ENCODE peak calls at places on chromosome 2, in nine cellular contexts. B, N, D, I, F, Q, A, K and C are unnamed samples.

GRCh38 chr2:159290289-159290907 is 3.9 kb upstream of the WDSUB1 start:
- DNase-seq in B (peak), N (peak), D (peak), I (no peak), F (no peak), Q (no peak), A (no peak), K (no peak), C (no peak)

GRCh38 chr2:204477358-204477950 is 67.8 kb upstream of the PARD3B start:
- DNase-seq in B (no peak), N (no peak), D (no peak), I (no peak), F (no peak), Q (no peak), A (peak), K (no peak), C (no peak)

GRCh38 chr2:457287-457686 is 169.4 kb upstream of the ALKAL2 start:
- DNase-seq in B (no peak), N (no peak), D (no peak), I (no peak), F (no peak), Q (no peak), A (no peak), K (no peak), C (no peak)

GRCh38 chr2:127516031-127516430 is 10.3 kb downstream of the IWS1 start:
- DNase-seq in B (no peak), N (peak), D (no peak), I (no peak), F (no peak), Q (no peak), A (no peak), K (peak), C (no peak)

GRCh38 chr2:59233448-59233847 is 992.3 kb upstream of the FANCL start:
- DNase-seq in B (no peak), N (no peak), D (peak), I (no peak), F (no peak), Q (no peak), A (no peak), K (no peak), C (no peak)

GRCh38 chr2:23492941-23493340 is 108.0 kb downstream of the KLHL29 start:
- DNase-seq in B (peak), N (no peak), D (peak), I (peak), F (no peak), Q (no peak), A (no peak), K (no peak), C (no peak)

GRCh38 chr2:179031731-179032408 is 18.1 kb downstream of the CCDC141 start:
- DNase-seq in B (no peak), N (no peak), D (no peak), I (no peak), F (peak), Q (no peak), A (no peak), K (no peak), C (no peak)

GRCh38 chr2:75640621-75641121 is 5.9 kb upstream of the MRPL19 start:
- DNase-seq in B (peak), N (peak), D (peak), I (peak), F (peak), Q (peak), A (peak), K (peak), C (peak)

GRCh38 chr2:36597003-36597531 is 901 bp downstream of the FEZ2 start:
- DNase-seq in B (no peak), N (peak), D (no peak), I (no peak), F (no peak), Q (no peak), A (no peak), K (no peak), C (no peak)

GRCh38 chr2:96144481-96145027 is 686 bp downstream of the DUSP2 start:
- DNase-seq in B (peak), N (no peak), D (peak), I (peak), F (peak), Q (peak), A (no peak), K (no peak), C (no peak)

GRCh38 chr2:67797801-67798535 is 264.8 kb downstream of the C1D start:
- DNase-seq in B (peak), N (peak), D (peak), I (no peak), F (no peak), Q (no peak), A (no peak), K (no peak), C (no peak)

GRCh38 chr2:102070058-102070642 is 72.4 kb upstream of the IL1R1 start:
- DNase-seq in B (no peak), N (peak), D (no peak), I (no peak), F (no peak), Q (no peak), A (no peak), K (peak), C (no peak)

GRCh38 chr2:127074358-127074757 is 32.6 kb downstream of the BIN1 start:
- DNase-seq in B (no peak), N (no peak), D (no peak), I (no peak), F (no peak), Q (no peak), A (no peak), K (peak), C (no peak)

GRCh38 chr2:14756122-14756541 is 123.6 kb downstream of the LRATD1 start:
- DNase-seq in B (no peak), N (no peak), D (peak), I (no peak), F (no peak), Q (no peak), A (no peak), K (no peak), C (no peak)

GRCh38 chr2:181356526-181356925 is 100.7 kb upstream of the ITGA4 start:
- DNase-seq in B (no peak), N (no peak), D (no peak), I (no peak), F (no peak), Q (no peak), A (no peak), K (no peak), C (no peak)

GRCh38 chr2:185984670-185985069 is 246.1 kb downstream of the FSIP2 start:
- DNase-seq in B (no peak), N (peak), D (peak), I (no peak), F (no peak), Q (no peak), A (no peak), K (no peak), C (no peak)

GRCh38 chr2:65057391-65058052 is 1.3 kb downstream of the CEP68 start:
- DNase-seq in B (no peak), N (peak), D (peak), I (no peak), F (peak), Q (no peak), A (no peak), K (no peak), C (no peak)

GRCh38 chr2:132608222-132608795 is 61.7 kb downstream of the LYPD1 start:
- DNase-seq in B (no peak), N (no peak), D (no peak), I (no peak), F (no peak), Q (no peak), A (no peak), K (no peak), C (no peak)

GRCh38 chr2:207805566-207806226 is 36.0 kb upstream of the FZD5 start:
- DNase-seq in B (peak), N (no peak), D (peak), I (no peak), F (no peak), Q (no peak), A (no peak), K (no peak), C (no peak)

GRCh38 chr2:150274108-150274507 is 213.4 kb downstream of the RND3 start:
- DNase-seq in B (peak), N (no peak), D (no peak), I (no peak), F (no peak), Q (no peak), A (no peak), K (no peak), C (no peak)

GRCh38 chr2:128490321-128490720 is 171.7 kb upstream of the HS6ST1 start:
- DNase-seq in B (no peak), N (no peak), D (no peak), I (no peak), F (no peak), Q (no peak), A (no peak), K (no peak), C (no peak)

GRCh38 chr2:40281021-40281940 is 170.6 kb downstream of the SLC8A1 start:
- DNase-seq in B (peak), N (peak), D (peak), I (peak), F (no peak), Q (no peak), A (peak), K (no peak), C (no peak)

GRCh38 chr2:27792759-27793158 is 21.2 kb downstream of the MRPL33 start:
- DNase-seq in B (no peak), N (peak), D (no peak), I (no peak), F (no peak), Q (no peak), A (no peak), K (no peak), C (no peak)

GRCh38 chr2:64296150-64296500 is 151.9 kb upstream of the PELI1 start:
- DNase-seq in B (no peak), N (no peak), D (no peak), I (no peak), F (no peak), Q (no peak), A (no peak), K (no peak), C (no peak)

GRCh38 chr2:189163889-189164288 is 15.7 kb downstream of the COL5A2 start:
- DNase-seq in B (no peak), N (peak), D (no peak), I (no peak), F (no peak), Q (no peak), A (no peak), K (no peak), C (no peak)

GRCh38 chr2:24359701-24360049 is 661 bp downstream of the ITSN2 start:
- DNase-seq in B (peak), N (no peak), D (peak), I (peak), F (no peak), Q (peak), A (no peak), K (peak), C (peak)

GRCh38 chr2:10186868-10187535 is 64.5 kb downstream of the RRM2 start:
- DNase-seq in B (no peak), N (no peak), D (no peak), I (no peak), F (no peak), Q (no peak), A (no peak), K (no peak), C (no peak)

GRCh38 chr2:32262105-32262504 is 2.6 kb downstream of the NLRC4 start:
- DNase-seq in B (no peak), N (no peak), D (no peak), I (no peak), F (no peak), Q (no peak), A (no peak), K (no peak), C (no peak)

GRCh38 chr2:72847916-72848315 is 22.1 kb upstream of the EXOC6B start:
- DNase-seq in B (no peak), N (no peak), D (no peak), I (no peak), F (no peak), Q (no peak), A (no peak), K (no peak), C (no peak)

GRCh38 chr2:120360307-120360855 is 14.4 kb downstream of the INHBB start:
- DNase-seq in B (no peak), N (no peak), D (no peak), I (no peak), F (no peak), Q (no peak), A (peak), K (no peak), C (no peak)

GRCh38 chr2:118148809-118149208 is 60.5 kb downstream of the INSIG2 start:
- DNase-seq in B (no peak), N (peak), D (peak), I (peak), F (no peak), Q (no peak), A (no peak), K (no peak), C (no peak)

GRCh38 chr2:176507736-176508135 is 238.5 kb downstream of the MTX2 start:
- DNase-seq in B (no peak), N (peak), D (no peak), I (no peak), F (no peak), Q (no peak), A (no peak), K (no peak), C (no peak)

GRCh38 chr2:70534183-70534836 is 19.3 kb downstream of the TGFA start:
- DNase-seq in B (no peak), N (no peak), D (no peak), I (no peak), F (no peak), Q (no peak), A (no peak), K (no peak), C (no peak)
- TF ChIP-seq CTCF in B (no peak), N (no peak), D (no peak), I (no peak), F (no peak), Q (no peak), A (no peak), K (no peak), C (no peak)

GRCh38 chr2:234249006-234249405 is 198.5 kb downstream of the SPP2 start:
- DNase-seq in B (no peak), N (no peak), D (no peak), I (no peak), F (no peak), Q (no peak), A (no peak), K (no peak), C (no peak)
- TF ChIP-seq CTCF in B (no peak), N (no peak), D (peak), I (no peak), F (no peak), Q (no peak), A (no peak), K (no peak), C (no peak)

GRCh38 chr2:199710551-199710950 is 140.4 kb downstream of the FTCDNL1 start:
- DNase-seq in B (no peak), N (no peak), D (no peak), I (no peak), F (no peak), Q (no peak), A (no peak), K (no peak), C (no peak)
- TF ChIP-seq CTCF in B (no peak), N (no peak), D (no peak), I (no peak), F (no peak), Q (no peak), A (no peak), K (no peak), C (no peak)

GRCh38 chr2:149040451-149040850 is 2.0 kb downstream of the LYPD6B start:
- DNase-seq in B (no peak), N (peak), D (peak), I (no peak), F (peak), Q (peak), A (no peak), K (no peak), C (peak)
- TF ChIP-seq CTCF in B (no peak), N (peak), D (peak), I (peak), F (peak), Q (peak), A (peak), K (no peak), C (peak)

GRCh38 chr2:196718796-196719564 is 79.5 kb downstream of the CCDC150 start:
- DNase-seq in B (no peak), N (peak), D (no peak), I (no peak), F (no peak), Q (peak), A (no peak), K (peak), C (peak)

GRCh38 chr2:196725218-196725617 is 74.3 kb downstream of the GTF3C3 start:
- DNase-seq in B (no peak), N (no peak), D (no peak), I (no peak), F (no peak), Q (no peak), A (peak), K (no peak), C (no peak)

GRCh38 chr2:196718394-196718793 is 78.9 kb downstream of the CCDC150 start:
- DNase-seq in B (no peak), N (peak), D (no peak), I (no peak), F (no peak), Q (no peak), A (no peak), K (no peak), C (no peak)

DNA sequence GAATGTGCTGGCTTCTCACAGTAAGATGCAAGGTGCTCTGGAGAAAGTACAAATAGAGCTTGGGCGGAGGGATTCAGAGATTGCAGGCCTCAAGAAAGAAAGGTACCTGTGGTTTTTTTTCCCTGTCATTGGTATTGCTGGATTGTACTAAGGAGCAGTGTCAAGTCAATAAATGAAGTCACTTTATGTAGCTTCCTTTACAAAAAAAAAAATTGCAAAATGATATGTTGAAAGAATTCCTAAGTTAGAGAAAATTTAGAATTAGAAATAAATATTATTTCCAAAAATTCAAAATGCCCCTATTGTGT is 80.0 kb downstream of the GTF3C3 start:
- DNase-seq in B (no peak), N (no peak), D (no peak), I (no peak), F (no peak), Q (no peak), A (no peak), K (no peak), C (no peak)
- TF ChIP-seq CTCF in B (no peak), N (no peak), D (no peak), I (no peak), F (no peak), Q (no peak), A (no peak), K (no peak), C (no peak)

GRCh38 chr2:199485732-199486335 is 28.1 kb upstream of the SATB2 start:
- DNase-seq in B (peak), N (peak), D (peak), I (peak), F (peak), Q (peak), A (peak), K (peak), C (peak)
- TF ChIP-seq CTCF in B (peak), N (peak), D (peak), I (peak), F (peak), Q (peak), A (peak), K (peak), C (peak)

DNA sequence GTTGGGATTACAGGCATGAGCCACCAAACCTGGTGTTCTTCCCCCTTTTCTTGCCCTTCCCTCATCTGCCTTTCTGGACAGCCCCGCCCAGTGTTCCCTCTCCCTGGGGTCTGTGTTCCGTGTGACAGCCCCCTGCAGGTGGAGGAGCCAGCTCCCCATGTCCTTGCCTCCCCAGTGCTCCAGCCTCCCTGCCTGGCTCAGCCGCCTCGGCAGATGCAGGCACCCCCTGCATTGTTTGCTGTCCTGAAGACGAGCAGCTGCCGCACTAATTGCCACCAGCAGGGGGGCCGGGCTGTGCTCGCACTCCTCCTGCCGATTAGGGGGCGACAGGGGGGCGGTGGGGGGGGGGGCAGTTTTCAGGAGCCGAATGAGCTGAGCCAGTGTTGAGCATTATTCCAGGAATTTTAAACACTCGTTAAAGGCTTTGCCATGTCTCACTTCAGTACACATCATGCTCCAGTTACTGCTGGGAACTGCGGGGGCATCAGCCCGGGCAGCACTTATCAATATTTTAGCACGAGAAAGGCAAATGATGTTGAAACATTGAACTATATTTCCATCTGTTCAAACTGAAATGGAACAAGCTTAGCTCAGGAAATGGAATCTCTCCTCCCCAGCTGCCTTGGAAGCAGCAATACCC is 23.3 kb downstream of the SIX3 start:
- DNase-seq in B (no peak), N (no peak), D (no peak), I (no peak), F (no peak), Q (peak), A (no peak), K (no peak), C (peak)
- TF ChIP-seq CTCF in B (no peak), N (no peak), D (no peak), I (no peak), F (peak), Q (peak), A (peak), K (no peak), C (peak)

GRCh38 chr2:241489080-241489479 is 19.3 kb downstream of the STK25 start:
- DNase-seq in B (no peak), N (no peak), D (no peak), I (no peak), F (no peak), Q (no peak), A (no peak), K (no peak), C (no peak)
- TF ChIP-seq CTCF in B (no peak), N (no peak), D (no peak), I (no peak), F (no peak), Q (no peak), A (no peak), K (no peak), C (no peak)